ENCODE peak calls at places on chromosomes 13 and 19, in eight cellular contexts. O is pancreas; G is EH; L is activated CD8-positive, alpha-beta memory T cell treated with anti-CD3 and anti-CD28 coated beads, Interleukin-2, amount 50 U/mL, for 48 hours; F is frontal cortex; T is stimulated activated CD4-positive, alpha-beta T cell treated with anti-CD3 and anti-CD28 coated beads, Interleukin-2, amount 100 ng/mL, for 48 hours; E is lower leg skin; A is NCI-H1436. P is an unnamed sample.

GRCh38 chr13:105363747-105364177 is 1171.7 kb downstream of the EFNB2 start:
- DNase-seq in O (no peak), G (no peak), L (no peak), F (no peak), T (no peak), E (no peak), A (peak), P (no peak)

GRCh38 chr19:3609779-3610719 is 3.4 kb upstream of the TBXA2R start:
- DNase-seq in O (no peak), G (no peak), L (no peak), F (no peak), T (no peak), E (no peak), A (no peak), P (no peak)

GRCh38 chr13:50829896-50830295 is 13.6 kb downstream of the DLEU7 start:
- DNase-seq in O (no peak), G (no peak), L (no peak), F (no peak), T (no peak), E (no peak), A (no peak), P (no peak)

GRCh38 chr13:27607125-27607524 is 13.2 kb downstream of the LNX2 start:
- DNase-seq in O (no peak), G (peak), L (no peak), F (no peak), T (no peak), E (no peak), A (no peak), P (no peak)

GRCh38 chr13:80259159-80259558 is 81.8 kb downstream of the SPRY2 start:
- DNase-seq in O (no peak), G (no peak), L (no peak), F (no peak), T (no peak), E (no peak), A (no peak), P (no peak)

GRCh38 chr19:29671393-29672076 is 6.3 kb downstream of the PLEKHF1 start:
- DNase-seq in O (no peak), G (no peak), L (peak), F (no peak), T (peak), E (no peak), A (peak), P (no peak)

GRCh38 chr13:113073942-113074341 is 31.6 kb upstream of the F7 start:
- DNase-seq in O (no peak), G (no peak), L (no peak), F (no peak), T (no peak), E (no peak), A (no peak), P (no peak)

GRCh38 chr13:31749929-31750328 is 10.6 kb downstream of the RXFP2 start:
- DNase-seq in O (no peak), G (peak), L (no peak), F (no peak), T (no peak), E (peak), A (no peak), P (no peak)

GRCh38 chr19:11405846-11406643 is 13.1 kb downstream of the RGL3 start:
- DNase-seq in O (no peak), G (no peak), L (no peak), F (no peak), T (no peak), E (no peak), A (no peak), P (no peak)

GRCh38 chr19:2261438-2262172 is 5.4 kb upstream of the JSRP1 start:
- DNase-seq in O (no peak), G (peak), L (peak), F (no peak), T (peak), E (no peak), A (no peak), P (no peak)

GRCh38 chr13:59982631-59983382 is 180.9 kb downstream of the DIAPH3 start:
- DNase-seq in O (no peak), G (peak), L (no peak), F (no peak), T (no peak), E (no peak), A (no peak), P (no peak)

GRCh38 chr19:53958168-53958571 is 4.6 kb upstream of the CACNG8 start:
- DNase-seq in O (no peak), G (peak), L (no peak), F (peak), T (no peak), E (no peak), A (peak), P (peak)

GRCh38 chr13:114241918-114242317 is 7.2 kb downstream of the CDC16 start:
- DNase-seq in O (no peak), G (no peak), L (no peak), F (no peak), T (no peak), E (no peak), A (no peak), P (no peak)

GRCh38 chr13:112956516-112957294 is 12.3 kb upstream of the MCF2L start:
- DNase-seq in O (no peak), G (no peak), L (no peak), F (no peak), T (no peak), E (no peak), A (no peak), P (no peak)

GRCh38 chr13:60617863-60618733 is 221.1 kb downstream of the TDRD3 start:
- DNase-seq in O (no peak), G (peak), L (no peak), F (peak), T (no peak), E (no peak), A (no peak), P (no peak)

GRCh38 chr13:112452380-112453206 is 76.4 kb downstream of the SPACA7 start:
- DNase-seq in O (no peak), G (no peak), L (peak), F (no peak), T (no peak), E (no peak), A (no peak), P (no peak)